ENCODE peak calls at places on chromosomes 2 and 18, in ten cellular contexts. L, J, Y, P, M, W, G, V, N and X are unnamed samples.

GRCh38 chr2:166156985-166157490 is 29.2 kb upstream of the SCN1A start:
- DNase-seq in L (no peak), J (no peak), Y (no peak), P (no peak), M (no peak), W (no peak), G (no peak), V (no peak), N (no peak), X (no peak)

GRCh38 chr2:136117391-136117841 is 533 bp downstream of the CXCR4 start:
- DNase-seq in L (peak), J (peak), Y (peak), P (peak), M (peak), W (peak), G (peak), V (no peak), N (peak), X (peak)

GRCh38 chr18:51107594-51108305 is 77.7 kb downstream of the SMAD4 start:
- DNase-seq in L (no peak), J (no peak), Y (no peak), P (no peak), M (no peak), W (no peak), G (peak), V (no peak), N (peak), X (no peak)

GRCh38 chr2:66569321-66569851 is 134.5 kb downstream of the MEIS1 start:
- DNase-seq in L (no peak), J (peak), Y (peak), P (peak), M (no peak), W (no peak), G (peak), V (peak), N (no peak), X (no peak)

GRCh38 chr2:10400568-10400977 is 47.6 kb downstream of the ODC1 start:
- DNase-seq in L (peak), J (no peak), Y (no peak), P (no peak), M (no peak), W (no peak), G (peak), V (no peak), N (no peak), X (no peak)

GRCh38 chr2:33812707-33813106 is 213.6 kb upstream of the FAM98A start:
- DNase-seq in L (no peak), J (no peak), Y (no peak), P (no peak), M (no peak), W (no peak), G (no peak), V (no peak), N (no peak), X (no peak)

GRCh38 chr2:68974946-68975665 is 670 bp downstream of the GKN1 start:
- DNase-seq in L (no peak), J (peak), Y (no peak), P (no peak), M (no peak), W (no peak), G (no peak), V (no peak), N (no peak), X (no peak)

GRCh38 chr2:208042041-208042440 is 16.7 kb upstream of the PLEKHM3 start:
- DNase-seq in L (no peak), J (no peak), Y (no peak), P (no peak), M (peak), W (no peak), G (peak), V (no peak), N (no peak), X (no peak)